ENCODE peak calls at places on chromosome 15, in seven cellular contexts. X is SK-N-SH, A is endothelial cell of umbilical vein, F is HepG2, H is HCT116, W is K562, L is H1. Z is an unnamed sample.

GRCh38 chr15:73704869-73705645 is 20.9 kb downstream of the CD276 start:
- DNase-seq in W (peak), A (peak), L (peak), H (no peak), F (peak), X (peak), Z (no peak)

GRCh38 chr15:76073554-76073953 is 13.8 kb downstream of the TMEM266 start:
- DNase-seq in L (no peak), F (no peak), H (no peak), A (no peak), X (no peak), W (no peak), Z (no peak)

GRCh38 chr15:52090193-52090592 is 22.4 kb downstream of the BCL2L10 start:
- DNase-seq in F (no peak), L (no peak), W (no peak), H (no peak), X (no peak), A (no peak), Z (no peak)

GRCh38 chr15:25185791-25186190 is 231.0 kb downstream of the SNRPN start:
- DNase-seq in W (no peak), X (no peak), A (no peak), L (no peak), F (no peak), H (no peak), Z (no peak)

GRCh38 chr15:26772588-26773484 is at the start of gene GABRB3:
- DNase-seq in W (no peak), X (peak), H (no peak), F (no peak), L (peak), A (no peak), Z (no peak)

GRCh38 chr15:66841953-66842681 is 140.1 kb downstream of the SMAD6 start:
- DNase-seq in F (peak), X (peak), L (no peak), H (peak), W (peak), A (peak), Z (no peak)

GRCh38 chr15:23415321-23415865 is 31.6 kb downstream of the GOLGA6L2 start:
- DNase-seq in W (no peak), H (no peak), L (no peak), A (no peak), X (no peak), F (no peak), Z (no peak)

GRCh38 chr15:73586006-73586654 is 47.1 kb downstream of the NPTN start:
- DNase-seq in L (no peak), A (no peak), H (no peak), F (no peak), W (no peak), X (no peak), Z (no peak)

GRCh38 chr15:52186651-52187486 is 4.3 kb downstream of the GNB5 start:
- DNase-seq in X (no peak), F (no peak), H (no peak), A (no peak), W (no peak), L (no peak), Z (no peak)

GRCh38 chr15:72033711-72034110 is 84.2 kb downstream of the MYO9A start:
- DNase-seq in W (no peak), F (no peak), H (no peak), L (no peak), X (no peak), A (no peak), Z (no peak)

GRCh38 chr15:28942046-28942445 is 56.3 kb downstream of the APBA2 start:
- DNase-seq in H (no peak), A (no peak), X (no peak), F (no peak), L (no peak), W (no peak), Z (no peak)

GRCh38 chr15:78056714-78057269 is 20.7 kb downstream of the TBC1D2B start:
- DNase-seq in F (no peak), W (no peak), A (peak), H (no peak), X (no peak), L (no peak), Z (no peak)

GRCh38 chr15:93587046-93587445 is 498.0 kb upstream of the RGMA start:
- DNase-seq in F (no peak), W (no peak), H (no peak), A (no peak), X (peak), L (no peak), Z (no peak)

GRCh38 chr15:31801152-31801551 is 229.2 kb upstream of the CHRNA7 start:
- DNase-seq in X (peak), A (no peak), H (no peak), W (no peak), L (no peak), F (no peak), Z (no peak)

GRCh38 chr15:80467311-80467714 is 63.1 kb downstream of the ARNT2 start:
- DNase-seq in W (no peak), X (no peak), F (no peak), A (no peak), L (no peak), H (no peak), Z (no peak)

GRCh38 chr15:82159922-82160321 is 102.6 kb downstream of the EFL1 start:
- DNase-seq in L (no peak), H (peak), X (no peak), F (no peak), W (no peak), A (peak), Z (no peak)
- TF ChIP-seq MAX in L (no peak), H (no peak), X (peak), F (no peak), W (no peak), A (no peak), Z (no peak)

GRCh38 chr15:40846846-40847224 is 3.0 kb downstream of the SPINT1 start:
- DNase-seq in X (no peak), F (no peak), W (no peak), H (no peak), L (no peak), A (no peak), Z (no peak)

GRCh38 chr15:40844543-40844981 is 714 bp downstream of the SPINT1 start:
- DNase-seq in F (no peak), H (no peak), X (peak), L (no peak), W (no peak), A (no peak), Z (no peak)

GRCh38 chr15:40845036-40845435 is 1.2 kb downstream of the SPINT1 start:
- DNase-seq in X (no peak), W (no peak), F (no peak), L (no peak), H (no peak), A (no peak), Z (no peak)

GRCh38 chr15:40843885-40844542 is at the start of gene SPINT1:
- DNase-seq in H (no peak), L (peak), F (no peak), W (peak), A (no peak), X (peak), Z (no peak)

DNA sequence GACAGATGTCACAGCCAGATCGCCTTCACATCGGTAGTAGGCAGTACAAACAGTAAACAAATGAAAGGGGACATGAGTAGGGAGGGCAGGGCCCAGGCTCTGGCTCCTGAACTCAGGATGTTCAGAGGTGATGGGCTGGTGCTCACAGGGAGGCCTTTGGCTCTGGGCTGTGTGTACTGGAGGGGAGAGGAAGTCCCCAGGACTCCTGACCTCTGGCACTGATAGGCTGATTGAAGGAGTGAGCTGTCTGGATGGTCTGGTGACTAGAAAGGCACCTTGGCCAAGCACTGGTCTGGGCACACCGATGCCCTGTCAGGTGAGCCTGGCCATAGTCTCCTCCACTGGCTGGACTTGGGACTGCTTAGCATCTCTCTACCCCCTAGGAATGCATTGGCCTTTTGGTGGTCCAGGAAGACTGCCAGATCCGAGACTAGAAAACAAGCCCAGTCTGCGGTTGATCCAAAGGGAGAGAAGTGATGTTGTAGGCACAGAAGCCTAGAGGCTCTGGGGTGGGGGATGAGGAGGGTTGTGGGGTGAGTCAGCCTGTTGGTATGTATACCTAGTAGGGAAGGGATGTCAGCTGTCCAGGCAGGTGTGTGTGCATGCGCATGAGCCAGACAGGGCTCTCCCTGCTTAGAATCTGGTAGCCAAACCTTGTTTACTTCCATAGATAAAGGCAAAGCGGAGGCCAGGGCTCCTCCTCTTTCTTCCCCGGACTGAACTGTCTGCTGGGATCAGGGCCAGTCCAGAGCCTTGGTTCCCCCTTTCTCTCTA is 1.9 kb downstream of the SPINT1 start:
- DNase-seq in L (no peak), F (peak), X (no peak), H (no peak), W (peak), A (no peak), Z (no peak)
- TF ChIP-seq POLR2AphosphoS5 in L (no peak), F (no peak), X (no peak), H (peak), W (no peak), A (no peak), Z (no peak)

GRCh38 chr15:39741258-39741657 is 41.4 kb downstream of the FSIP1 start:
- DNase-seq in A (no peak), W (no peak), X (no peak), F (no peak), L (no peak), H (no peak), Z (no peak)
- TF ChIP-seq MAX in A (no peak), W (no peak), X (no peak), F (no peak), L (no peak), H (no peak), Z (no peak)

DNA sequence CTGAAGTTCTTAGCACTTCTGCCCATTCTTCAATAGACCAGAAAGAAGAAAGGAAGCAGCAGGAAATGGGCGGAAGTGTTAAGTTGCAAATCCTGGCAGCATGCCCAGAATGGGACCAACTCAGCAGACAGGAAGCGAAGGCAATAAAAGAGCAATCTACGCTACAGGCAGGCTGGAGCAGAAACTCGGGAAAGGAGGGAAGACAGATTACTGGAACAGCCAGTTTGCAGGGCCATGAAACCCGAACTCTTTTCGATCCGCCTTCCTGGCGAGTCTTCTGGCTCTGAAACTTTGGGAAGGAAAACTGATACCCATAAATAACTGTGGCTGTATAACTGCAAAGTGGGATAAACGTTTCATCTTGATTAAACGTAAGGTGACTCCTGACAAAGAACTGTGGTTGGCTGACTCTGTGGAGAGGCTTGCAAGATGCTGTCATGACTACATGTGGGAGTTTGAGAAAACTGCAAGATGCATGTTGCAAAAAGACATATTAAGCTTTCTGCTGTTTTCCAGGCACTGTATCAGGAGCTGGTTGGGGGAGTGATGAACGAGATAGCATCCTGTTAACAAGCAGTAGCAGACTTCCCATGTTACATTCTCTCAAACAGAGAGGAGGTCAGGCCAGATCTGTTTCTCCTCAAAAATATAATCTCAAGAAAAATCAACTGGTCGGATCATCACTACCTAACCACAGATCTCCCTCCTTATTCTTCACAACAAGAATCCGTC is 67.8 kb downstream of the FMN1 start:
- DNase-seq in H (peak), F (peak), A (peak), X (peak), W (no peak), L (no peak), Z (no peak)
- TF ChIP-seq POLR2AphosphoS5 in H (peak), F (no peak), A (peak), X (peak), W (no peak), L (no peak), Z (no peak)

GRCh38 chr15:57680021-57680420 is 26.5 kb upstream of the POLR2M start:
- DNase-seq in F (no peak), H (no peak), X (no peak), L (no peak), A (peak), W (no peak), Z (no peak)
- TF ChIP-seq MAX in F (no peak), H (no peak), X (no peak), L (no peak), A (no peak), W (no peak), Z (no peak)

DNA sequence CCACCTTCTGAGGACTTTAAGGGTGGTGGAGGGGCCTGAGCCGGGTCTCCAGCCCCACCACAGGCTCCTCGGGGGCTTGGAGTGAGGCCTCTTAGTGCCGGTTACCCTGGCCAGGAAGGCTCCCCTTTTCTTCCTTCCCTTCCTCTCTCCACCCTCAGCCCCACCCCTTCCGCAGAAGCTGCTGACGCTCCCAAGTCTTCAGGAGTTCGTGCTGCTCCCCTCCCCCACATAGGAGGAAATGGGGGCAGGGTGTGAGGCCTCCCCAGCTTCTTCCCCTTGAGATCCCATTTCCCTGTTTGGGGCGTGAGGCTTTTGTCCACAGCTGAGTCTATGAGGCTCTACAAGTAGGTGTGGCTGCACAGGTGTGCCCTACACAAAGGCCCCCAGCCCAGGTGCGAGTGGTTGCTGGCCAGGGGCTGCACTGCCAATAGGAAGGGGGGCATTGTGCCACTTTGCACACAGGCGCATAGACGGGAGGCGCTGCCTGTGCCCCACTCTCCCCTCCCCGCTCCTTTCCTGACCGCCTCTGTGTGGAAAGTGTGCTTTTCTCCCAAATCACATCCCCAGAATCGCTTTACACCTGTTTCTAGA is 912 bp upstream of the CALML4 start:
- DNase-seq in H (no peak), L (no peak), F (no peak), A (peak), X (no peak), W (peak), Z (no peak)
- TF ChIP-seq POLR2AphosphoS5 in H (no peak), L (no peak), F (no peak), A (no peak), X (no peak), W (no peak), Z (no peak)

GRCh38 chr15:68208136-68208535 is 3.0 kb upstream of the CALML4 start:
- DNase-seq in H (no peak), F (no peak), L (no peak), W (no peak), X (no peak), A (no peak), Z (no peak)
- TF ChIP-seq MAX in H (no peak), F (no peak), L (no peak), W (no peak), X (no peak), A (no peak), Z (no peak)

GRCh38 chr15:32871887-32872286 is 154.1 kb downstream of the GREM1 start:
- DNase-seq in X (no peak), H (no peak), F (no peak), L (no peak), A (no peak), W (no peak), Z (no peak)

GRCh38 chr15:32870240-32871033 is 152.6 kb downstream of the GREM1 start:
- DNase-seq in F (no peak), A (no peak), L (no peak), X (no peak), H (peak), W (peak), Z (peak)

GRCh38 chr15:32869814-32870213 is 152.0 kb downstream of the GREM1 start:
- DNase-seq in L (no peak), F (no peak), X (no peak), H (no peak), W (no peak), A (no peak), Z (no peak)

GRCh38 chr15:32873292-32874114 is 155.7 kb downstream of the GREM1 start:
- DNase-seq in H (no peak), W (no peak), F (no peak), L (no peak), A (no peak), X (no peak), Z (no peak)

GRCh38 chr15:32872606-32873291 is 154.9 kb downstream of the GREM1 start:
- DNase-seq in F (no peak), L (no peak), X (no peak), H (no peak), A (no peak), W (no peak), Z (no peak)
- TF ChIP-seq POLR2AphosphoS5 in F (no peak), L (no peak), X (no peak), H (no peak), A (no peak), W (no peak), Z (no peak)

GRCh38 chr15:68341851-68342336 is 64.3 kb downstream of the FEM1B start:
- DNase-seq in X (no peak), L (no peak), H (no peak), F (no peak), W (no peak), A (no peak), Z (no peak)
- TF ChIP-seq MAX in X (no peak), L (no peak), H (no peak), F (no peak), W (no peak), A (no peak), Z (no peak)